ENCODE peak calls at places on chromosomes 12 and 14, in seven cellular contexts. Y is PC-3, D is progenitor cell of endocrine pancreas, F is astrocyte of the cerebellum, R is retinal pigment epithelial cell, P is lower lobe of right lung, J is foreskin fibroblast. B is an unnamed sample.

GRCh38 chr12:122980192-122981035 is at the start of gene ARL6IP4:
- DNase-seq in R (no peak), P (peak; percentile 83), Y (peak; percentile 67), J (peak; percentile 62), F (no peak), D (peak; percentile 37), B (peak; percentile 91)

GRCh38 chr12:6285063-6285477 is 25.4 kb upstream of the PLEKHG6 start:
- DNase-seq in P (peak; percentile 62), Y (peak; percentile 72), J (peak; percentile 72), R (no peak), F (peak; percentile 52), D (peak; percentile 79), B (no peak)

GRCh38 chr12:3332190-3332589 is 158.8 kb upstream of the PRMT8 start:
- DNase-seq in P (no peak), D (no peak), R (no peak), F (no peak), J (peak; percentile 18), Y (peak; percentile 18), B (no peak)

GRCh38 chr12:109779382-109779781 is 53.8 kb downstream of the TRPV4 start:
- DNase-seq in P (peak; percentile 18), D (no peak), Y (peak; percentile 26), R (no peak), F (no peak), J (no peak), B (peak; percentile 26)

GRCh38 chr12:73181244-73181643 is 909.1 kb downstream of the TRHDE start:
- DNase-seq in R (no peak), P (no peak), Y (no peak), J (no peak), F (no peak), D (no peak), B (no peak)

GRCh38 chr12:95808146-95808545 is 17.6 kb upstream of the NTN4 start:
- DNase-seq in F (no peak), R (no peak), P (no peak), J (no peak), Y (no peak), D (no peak), B (no peak)

GRCh38 chr14:54781080-54781479 is 121.5 kb downstream of the GCH1 start:
- DNase-seq in F (no peak), P (no peak), R (no peak), Y (no peak), J (no peak), D (no peak), B (no peak)

GRCh38 chr14:105940534-105941225 is 414.3 kb downstream of the TMEM121 start:
- DNase-seq in J (no peak), D (no peak), R (no peak), F (no peak), Y (no peak), P (no peak), B (no peak)

GRCh38 chr12:109833307-109834189 is at the start of gene TRPV4:
- DNase-seq in Y (peak; percentile 31), R (no peak), D (peak; percentile 21), F (no peak), P (no peak), J (peak; percentile 24), B (no peak)

GRCh38 chr12:53808023-53808705 is 56.4 kb upstream of the CISTR start:
- DNase-seq in D (no peak), J (no peak), P (no peak), R (no peak), F (no peak), Y (no peak), B (no peak)

GRCh38 chr12:61781021-61781581 is 479.1 kb upstream of the USP15 start:
- DNase-seq in F (no peak), D (no peak), P (no peak), Y (no peak), R (no peak), J (no peak), B (no peak)

GRCh38 chr14:66254066-66254465 is 232.1 kb upstream of the CCDC196 start:
- DNase-seq in F (no peak), Y (no peak), R (no peak), D (no peak), P (no peak), J (no peak), B (no peak)

GRCh38 chr14:65269732-65270131 is 142.8 kb upstream of the FUT8 start:
- DNase-seq in J (no peak), F (no peak), Y (peak; percentile 53), R (no peak), D (no peak), P (no peak), B (no peak)

DNA sequence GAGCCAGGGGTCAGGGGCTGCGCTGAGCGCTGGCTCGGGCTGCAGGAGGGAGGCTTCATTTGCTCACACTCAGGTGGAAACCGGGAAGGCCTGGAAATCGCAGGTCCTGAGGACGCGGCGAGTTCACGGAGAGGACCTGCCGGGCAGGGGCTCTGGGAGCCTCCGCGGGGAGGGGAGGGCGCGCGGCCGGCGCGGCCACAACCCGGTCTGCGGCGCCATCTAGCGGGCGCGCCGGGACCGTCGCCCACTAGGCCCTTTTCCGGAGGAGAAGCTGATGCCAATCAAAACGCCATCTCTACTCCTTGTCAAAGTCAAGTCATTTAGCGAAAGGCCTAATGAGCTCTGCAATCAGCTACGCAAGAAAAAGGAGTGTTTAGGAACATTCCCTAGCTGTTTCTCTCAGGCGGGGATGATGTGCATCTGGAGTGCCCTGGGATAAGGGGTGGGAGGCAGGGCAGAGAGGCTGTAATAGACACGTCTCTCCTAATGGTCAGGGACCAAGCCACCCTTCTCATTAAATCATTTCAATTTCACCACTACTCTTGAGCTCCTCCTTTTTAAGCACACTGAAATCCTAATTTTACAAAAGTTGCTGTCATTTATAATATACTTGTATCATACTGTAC is 885.8 kb upstream of the TMEM132C start:
- DNase-seq in J (no peak), R (no peak), P (no peak), D (peak; percentile 73), F (no peak), Y (peak; percentile 85), B (peak; percentile 70)
- TF ChIP-seq CTCF in J (peak; percentile 92), R (peak; percentile 80), P (peak; percentile 86), D (peak; percentile 99), F (peak; percentile 91), Y (peak; percentile 98), B (peak; percentile 60)

GRCh38 chr12:51519755-51520154 is 71.3 kb upstream of the SCN8A start:
- DNase-seq in P (no peak), J (no peak), D (no peak), R (no peak), Y (no peak), F (no peak), B (no peak)

GRCh38 chr12:51520576-51521325 is 70.3 kb upstream of the SCN8A start:
- DNase-seq in J (no peak), D (no peak), P (no peak), Y (no peak), F (no peak), R (no peak), B (no peak)

GRCh38 chr12:51524386-51524901 is 66.6 kb upstream of the SCN8A start:
- DNase-seq in Y (no peak), J (no peak), F (no peak), D (no peak), R (no peak), P (no peak), B (no peak)

GRCh38 chr12:51522696-51523095 is 68.3 kb upstream of the SCN8A start:
- DNase-seq in J (no peak), F (no peak), Y (no peak), R (no peak), D (no peak), P (no peak), B (no peak)

DNA sequence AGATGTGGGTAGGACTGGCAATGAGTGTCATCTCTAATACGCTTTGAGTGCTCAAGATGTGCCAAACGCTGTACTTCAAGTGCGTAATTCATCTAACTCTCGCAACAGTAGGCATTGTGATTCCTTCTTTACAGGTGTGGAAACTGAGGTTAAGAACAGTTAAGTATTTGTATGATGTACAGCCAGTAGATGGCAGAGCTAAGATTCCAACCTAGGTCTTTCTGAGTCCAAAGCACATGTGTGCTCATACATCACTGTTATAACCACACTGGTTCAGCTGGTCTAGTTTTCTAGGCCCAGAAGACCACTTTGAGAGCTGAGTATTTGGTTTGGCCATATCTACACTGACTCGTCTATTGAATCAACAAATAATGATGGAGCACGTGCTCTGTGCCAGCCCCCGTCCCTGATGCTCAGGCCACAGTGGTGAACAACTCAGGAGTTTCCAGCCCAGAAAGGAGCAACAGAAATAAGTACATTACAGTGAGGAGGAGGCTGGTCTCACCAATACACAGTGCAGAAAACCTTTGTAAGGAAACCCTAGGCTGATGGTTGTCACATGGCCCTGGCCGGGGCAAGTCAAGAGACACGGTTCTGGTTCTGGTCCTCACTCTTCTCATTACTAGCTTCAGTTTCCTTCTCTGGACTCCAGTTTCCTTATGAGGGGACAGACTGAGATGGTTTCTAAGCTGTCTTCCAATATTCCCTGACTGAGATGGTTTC is 69.3 kb upstream of the SCN8A start:
- DNase-seq in Y (peak; percentile 31), D (no peak), P (no peak), J (no peak), R (no peak), F (no peak), B (no peak)
- TF ChIP-seq CTCF in Y (peak; percentile 49), D (no peak), P (no peak), J (no peak), R (peak; percentile 28), F (peak; percentile 19), B (peak; percentile 30)

DNA sequence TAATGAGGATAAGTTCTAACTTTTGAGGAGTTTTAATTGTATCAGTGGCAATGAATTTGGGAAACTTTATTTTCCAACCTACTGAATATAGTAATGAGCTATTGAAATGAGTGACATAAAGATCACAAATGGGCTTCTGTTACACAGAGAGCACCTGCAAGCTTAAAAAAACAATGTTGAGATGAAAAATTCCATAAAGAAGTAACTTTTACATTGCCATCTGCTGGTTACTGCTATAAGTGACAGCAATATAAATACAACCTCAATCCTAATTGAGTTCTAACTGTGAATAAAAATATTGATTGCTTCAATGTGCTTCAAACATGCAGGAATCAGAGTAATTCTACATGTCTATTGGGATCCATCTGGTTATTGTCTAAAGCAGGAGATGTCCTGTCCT is 14.2 kb downstream of the WIF1 start:
- DNase-seq in Y (peak; percentile 56), D (no peak), R (no peak), F (no peak), P (no peak), J (peak; percentile 5), B (no peak)
- TF ChIP-seq CTCF in Y (peak; percentile 72), D (peak; percentile 42), R (peak; percentile 44), F (peak; percentile 2), P (peak; percentile 32), J (peak; percentile 24), B (no peak)

GRCh38 chr14:76421662-76422061 is 45.7 kb downstream of the ESRRB start:
- DNase-seq in D (no peak), J (no peak), F (no peak), Y (no peak), P (no peak), R (no peak), B (no peak)
- TF ChIP-seq CTCF in D (no peak), J (no peak), F (no peak), Y (no peak), P (no peak), R (no peak), B (no peak)

B was measured in kidney.